ENCODE peak calls at places on chromosome 14, in six cellular contexts. C is prostate gland, V is breast epithelium, E is adrenal gland, U is ovary, D is uterus. H is an unnamed sample.
A peak's percentile ranks its signal among the peaks of the same experiment; 100 is the strongest.

GRCh38 chr14:26128931-26129674 is 468.7 kb downstream of the NOVA1 start:
- DNase-seq in C (no peak), V (no peak), E (no peak), U (no peak), D (no peak), H (no peak)

GRCh38 chr14:54488646-54489317 is at the start of gene GMFB:
- DNase-seq in C (peak; percentile 90), V (peak; percentile 87), E (peak; percentile 95), U (peak; percentile 93), D (peak; percentile 91), H (peak; percentile 90)

GRCh38 chr14:56812364-56813103 is 2.3 kb upstream of the OTX2 start:
- DNase-seq in C (no peak), V (no peak), E (no peak), U (no peak), D (no peak), H (no peak)

GRCh38 chr14:32473476-32473875 is 144.4 kb downstream of the AKAP6 start:
- DNase-seq in C (peak; percentile 91), V (peak; percentile 75), E (no peak), U (peak; percentile 41), D (peak; percentile 21), H (peak; percentile 84)

GRCh38 chr14:21711360-21711961 is 37.8 kb upstream of the OR4E1 start:
- DNase-seq in C (peak; percentile 13), V (no peak), E (peak; percentile 23), U (no peak), D (no peak), H (no peak)

GRCh38 chr14:24093901-24094838 is at the start of gene PCK2:
- DNase-seq in C (peak; percentile 89), V (peak; percentile 94), E (peak; percentile 95), U (peak; percentile 81), D (peak; percentile 93), H (peak; percentile 99)

GRCh38 chr14:53879022-53879686 is 77.5 kb downstream of the BMP4 start:
- DNase-seq in C (no peak), V (no peak), E (no peak), U (no peak), D (no peak), H (no peak)

GRCh38 chr14:61761557-61761956 is 663 bp upstream of the SNAPC1 start:
- DNase-seq in C (no peak), V (no peak), E (no peak), U (no peak), D (peak; percentile 14), H (peak; percentile 74)

GRCh38 chr14:53019391-53019790 is 68.5 kb upstream of the FERMT2 start:
- DNase-seq in C (no peak), V (no peak), E (no peak), U (no peak), D (no peak), H (no peak)

GRCh38 chr14:60266021-60266937 is 17.3 kb downstream of the PPM1A start:
- DNase-seq in C (no peak), V (no peak), E (no peak), U (no peak), D (no peak), H (no peak)

GRCh38 chr14:75132374-75133086 is 5.7 kb upstream of the NEK9 start:
- DNase-seq in C (peak; percentile 76), V (no peak), E (no peak), U (no peak), D (peak; percentile 69), H (no peak)

GRCh38 chr14:52052289-52052943 is 16.4 kb downstream of the NID2 start:
- DNase-seq in C (no peak), V (no peak), E (no peak), U (no peak), D (peak; percentile 72), H (no peak)

GRCh38 chr14:101078892-101079221 is 175.3 kb upstream of the RTL1 start:
- DNase-seq in C (no peak), V (no peak), E (no peak), U (no peak), D (no peak), H (peak; percentile 58)

GRCh38 chr14:98964171-98964570 is 307.8 kb downstream of the BCL11B start:
- DNase-seq in C (no peak), V (no peak), E (no peak), U (no peak), D (no peak), H (no peak)

GRCh38 chr14:33790996-33791395 is 159.9 kb downstream of the EGLN3 start:
- DNase-seq in C (no peak), V (no peak), E (no peak), U (no peak), D (no peak), H (no peak)

GRCh38 chr14:51087024-51087423 is 7.9 kb downstream of the TRIM9 start:
- DNase-seq in C (no peak), V (no peak), E (no peak), U (no peak), D (peak; percentile 51), H (no peak)

GRCh38 chr14:99774526-99775307 is 18.5 kb upstream of the EML1 start:
- DNase-seq in C (no peak), V (no peak), E (peak; percentile 72), U (peak; percentile 64), D (peak; percentile 7), H (no peak)

GRCh38 chr14:75675265-75675960 is 14.4 kb downstream of the TTLL5 start:
- DNase-seq in C (no peak), V (no peak), E (no peak), U (no peak), D (no peak), H (no peak)

GRCh38 chr14:94102768-94103482 is 7.6 kb upstream of the IFI27 start:
- DNase-seq in C (no peak), V (no peak), E (no peak), U (no peak), D (no peak), H (peak; percentile 78)

GRCh38 chr14:38290601-38291190 is 34.8 kb upstream of the CLEC14A start:
- DNase-seq in C (no peak), V (no peak), E (no peak), U (no peak), D (no peak), H (no peak)

GRCh38 chr14:86462193-86462592 is 932.2 kb downstream of the FLRT2 start:
- DNase-seq in C (no peak), V (no peak), E (no peak), U (no peak), D (no peak), H (no peak)

GRCh38 chr14:56694609-56695008 is 115.0 kb downstream of the TMEM260 start:
- DNase-seq in C (no peak), V (no peak), E (no peak), U (no peak), D (no peak), H (no peak)

GRCh38 chr14:68846466-68846865 is 53.6 kb upstream of the ZFP36L1 start:
- DNase-seq in C (no peak), V (no peak), E (no peak), U (no peak), D (no peak), H (no peak)

GRCh38 chr14:68844210-68844545 is 51.3 kb upstream of the ZFP36L1 start:
- DNase-seq in C (no peak), V (no peak), E (no peak), U (no peak), D (no peak), H (no peak)

GRCh38 chr14:68842298-68842697 is 49.4 kb upstream of the ZFP36L1 start:
- DNase-seq in C (no peak), V (no peak), E (no peak), U (no peak), D (peak; percentile 87), H (no peak)

GRCh38 chr14:68841030-68841809 is 48.4 kb upstream of the ZFP36L1 start:
- DNase-seq in C (no peak), V (no peak), E (no peak), U (no peak), D (no peak), H (no peak)

GRCh38 chr14:68843471-68844209 is 50.8 kb upstream of the ZFP36L1 start:
- DNase-seq in C (peak; percentile 76), V (peak; percentile 86), E (peak; percentile 83), U (peak; percentile 83), D (peak; percentile 84), H (peak; percentile 97)
- H3K4me3 ChIP-seq in C (no peak overlapping the region), V (peak overlapping the region; percentile 38), E (no peak overlapping the region), U (peak overlapping the region; percentile 28), D (peak overlapping the region; percentile 32), H (no peak overlapping the region)

DNA sequence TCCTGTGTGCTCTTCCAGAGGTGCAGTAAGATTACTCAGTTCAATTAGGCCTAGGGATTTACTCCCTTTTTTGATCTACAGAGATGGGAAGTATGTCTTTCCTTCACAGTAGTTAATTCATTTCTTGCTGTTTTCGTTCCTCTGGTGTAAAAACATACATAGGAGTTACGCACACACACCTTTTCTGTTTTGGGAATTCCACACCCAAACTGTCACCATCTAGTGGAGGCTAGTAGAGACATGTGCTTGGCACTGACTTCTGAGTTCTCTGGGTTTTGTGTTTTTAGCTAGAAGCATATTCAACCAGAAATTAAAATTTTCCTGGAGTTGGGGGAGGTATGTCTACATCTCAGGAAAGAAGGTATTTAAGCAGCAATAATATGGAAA is 1.4 kb downstream of the SUSD6 start:
- DNase-seq in C (peak; percentile 44), V (no peak), E (no peak), U (no peak), D (no peak), H (no peak)
- TF ChIP-seq CTCF in C (peak; percentile 28), V (no peak), E (peak; percentile 22), U (peak; percentile 34), D (no peak), H (no peak)

GRCh38 chr14:68781161-68782021 is 11.5 kb downstream of the ZFP36L1 start:
- DNase-seq in C (no peak), V (no peak), E (peak; percentile 19), U (no peak), D (peak; percentile 50), H (no peak)
- TF ChIP-seq POLR2A in C (no peak), V (no peak), E (no peak), U (no peak), D (no peak), H (no peak)

GRCh38 chr14:47675239-47675488 is 241 bp downstream of the MDGA2 start:
- DNase-seq in C (no peak), V (no peak), E (no peak), U (no peak), D (no peak), H (no peak)

GRCh38 chr14:47675489-47676300 is at the start of gene MDGA2:
- DNase-seq in C (no peak), V (no peak), E (no peak), U (no peak), D (no peak), H (no peak)

GRCh38 chr14:47676301-47676617 is 854 bp upstream of the MDGA2 start:
- DNase-seq in C (no peak), V (no peak), E (no peak), U (no peak), D (no peak), H (no peak)

GRCh38 chr14:47674148-47674545 is 1.3 kb downstream of the MDGA2 start:
- DNase-seq in C (no peak), V (no peak), E (no peak), U (no peak), D (no peak), H (no peak)

DNA sequence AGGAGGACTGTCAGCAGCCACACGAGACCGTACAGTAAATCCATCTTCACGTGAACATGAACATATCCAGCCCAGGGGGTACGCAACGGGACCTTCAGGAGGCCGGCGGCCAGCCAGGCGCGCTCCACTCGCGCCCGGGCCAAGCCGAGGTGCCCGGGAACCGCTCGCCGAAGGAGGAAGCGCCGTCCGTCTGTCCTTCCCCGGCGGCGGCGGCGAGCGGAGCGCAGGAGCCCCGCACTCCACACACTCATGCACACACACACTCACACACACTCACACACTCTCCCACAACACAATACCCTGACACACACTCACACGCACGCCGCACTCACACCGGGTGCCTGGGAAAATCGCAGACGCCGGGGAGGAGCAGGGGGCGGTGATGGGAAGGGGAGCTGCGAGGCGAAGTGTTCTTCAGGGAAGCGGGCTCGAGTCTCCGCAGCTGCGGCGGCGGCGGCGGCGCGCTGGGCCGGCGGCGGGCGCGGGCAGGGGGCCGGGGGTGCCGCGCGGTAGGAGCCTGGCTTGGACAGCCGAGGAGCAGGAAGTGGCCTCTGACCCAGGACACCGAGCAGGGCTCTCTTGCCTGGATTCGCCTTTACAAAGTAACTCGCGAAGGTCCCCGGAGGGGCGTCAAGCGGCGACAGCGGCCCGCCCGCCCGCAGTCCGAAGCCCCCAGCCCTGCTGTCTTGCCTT is 713 bp downstream of the MDGA2 start:
- DNase-seq in C (no peak), V (no peak), E (no peak), U (no peak), D (no peak), H (no peak)
- H3K4me3 ChIP-seq in C (no peak overlapping the region), V (peak overlapping the region; percentile 47), E (no peak overlapping the region), U (no peak overlapping the region), D (no peak overlapping the region), H (peak overlapping the region; percentile 1)

H was measured in lower leg skin.